ENCODE peak calls at places on chromosomes 7 and 10, in five cellular contexts. R, G, M, B and X are unnamed samples.

GRCh38 chr10:126588024-126588423 is 82.5 kb downstream of the C10orf90 start:
- DNase-seq in R (no peak), G (no peak), M (no peak), B (no peak), X (no peak)

GRCh38 chr7:80106498-80107113 is 28.0 kb upstream of the GNAI1 start:
- DNase-seq in R (no peak), G (no peak), M (no peak), B (no peak), X (no peak)

GRCh38 chr10:132064082-132064755 is 1.5 kb upstream of the JAKMIP3 start:
- DNase-seq in R (no peak), G (no peak), M (no peak), B (no peak), X (no peak)

GRCh38 chr10:76883596-76883995 is 754.0 kb downstream of the KCNMA1 start:
- DNase-seq in R (no peak), G (no peak), M (no peak), B (no peak), X (no peak)

GRCh38 chr7:44394636-44395035 is 69.2 kb upstream of the CAMK2B start:
- DNase-seq in R (no peak), G (no peak), M (no peak), B (no peak), X (no peak)

GRCh38 chr7:132577206-132578049 is 1.2 kb upstream of the PLXNA4 start:
- DNase-seq in R (no peak), G (peak; percentile 84), M (peak; percentile 50), B (peak; percentile 20), X (peak; percentile 45)

GRCh38 chr7:1057416-1058291 is 13.3 kb downstream of the GPR146 start:
- DNase-seq in R (no peak), G (no peak), M (no peak), B (no peak), X (no peak)

GRCh38 chr10:90326498-90327267 is 531.2 kb downstream of the HTR7 start:
- DNase-seq in R (no peak), G (no peak), M (no peak), B (no peak), X (no peak)

GRCh38 chr10:29546773-29547313 is 87.9 kb downstream of the SVIL start:
- DNase-seq in R (no peak), G (no peak), M (no peak), B (no peak), X (no peak)

GRCh38 chr10:78927257-78927995 is 141.3 kb upstream of the ZMIZ1 start:
- DNase-seq in R (no peak), G (no peak), M (no peak), B (no peak), X (peak; percentile 70)

GRCh38 chr10:75034714-75035258 is 76.7 kb upstream of the SAMD8 start:
- DNase-seq in R (no peak), G (no peak), M (no peak), B (no peak), X (no peak)

GRCh38 chr7:135573541-135573940 is 15.8 kb downstream of the NUP205 start:
- DNase-seq in R (no peak), G (no peak), M (no peak), B (no peak), X (no peak)

GRCh38 chr7:135578569-135578968 is 20.9 kb downstream of the NUP205 start:
- DNase-seq in R (no peak), G (no peak), M (no peak), B (no peak), X (no peak)

GRCh38 chr7:135571834-135572233 is 14.1 kb downstream of the NUP205 start:
- DNase-seq in R (no peak), G (no peak), M (no peak), B (no peak), X (no peak)

DNA sequence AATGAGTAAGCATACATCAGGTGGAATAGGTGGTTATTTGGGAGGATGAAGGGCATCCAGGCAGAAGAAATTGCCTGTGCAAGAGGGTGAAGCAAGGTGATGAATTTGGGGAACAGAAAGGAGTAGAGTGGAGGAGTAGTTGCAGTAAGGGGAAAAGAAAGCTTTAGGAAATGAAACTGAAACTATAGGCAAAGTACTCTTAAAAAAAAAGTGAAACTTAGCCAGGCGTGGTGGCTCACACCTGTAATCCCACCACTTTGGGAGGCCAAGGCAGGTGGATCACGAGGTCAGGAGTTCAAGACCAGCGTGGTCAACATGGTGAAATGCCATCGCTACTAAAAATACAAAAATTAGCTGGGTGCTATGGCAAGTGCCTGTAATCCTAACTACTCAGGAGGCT is 17.6 kb downstream of the NUP205 start:
- DNase-seq in R (no peak), G (no peak), M (no peak), B (no peak), X (no peak)
- H3K4me1 ChIP-seq in R (no peaks in the 10 kb centered on the region), G (peaks cover 4% of the 10 kb centered on the region), M (no peaks in the 10 kb centered on the region), B (no peaks in the 10 kb centered on the region), X (no peaks in the 10 kb centered on the region)

GRCh38 chr10:130618636-130619035 is 482.4 kb downstream of the GLRX3 start:
- DNase-seq in R (no peak), G (no peak), M (no peak), B (no peak), X (no peak)

GRCh38 chr10:130621231-130621775 is 485.1 kb downstream of the GLRX3 start:
- DNase-seq in R (no peak), G (no peak), M (no peak), B (no peak), X (no peak)

GRCh38 chr10:130611239-130611638 is 475.0 kb downstream of the GLRX3 start:
- DNase-seq in R (no peak), G (no peak), M (no peak), B (no peak), X (no peak)

GRCh38 chr10:130615463-130615862 is 479.3 kb downstream of the GLRX3 start:
- DNase-seq in R (no peak), G (no peak), M (no peak), B (no peak), X (no peak)
- H3K4me3 ChIP-seq in R (no peak overlapping the region), G (no peak overlapping the region), M (no peak overlapping the region), B (no peak overlapping the region), X (no peak overlapping the region)

GRCh38 chr10:103663802-103664201 is 170.3 kb downstream of the NEURL1 start:
- DNase-seq in R (no peak), G (peak; percentile 49), M (no peak), B (no peak), X (peak; percentile 63)

GRCh38 chr10:103659674-103660363 is 166.3 kb downstream of the NEURL1 start:
- DNase-seq in R (peak; percentile 56), G (peak; percentile 59), M (peak; percentile 56), B (no peak), X (peak; percentile 77)

GRCh38 chr10:103661951-103662405 is 168.5 kb downstream of the NEURL1 start:
- DNase-seq in R (no peak), G (no peak), M (no peak), B (no peak), X (no peak)

GRCh38 chr10:103660364-103661197 is 167.1 kb downstream of the NEURL1 start:
- DNase-seq in R (no peak), G (peak; percentile 39), M (peak; percentile 43), B (no peak), X (peak; percentile 26)

GRCh38 chr10:103661198-103661950 is 167.9 kb downstream of the NEURL1 start:
- DNase-seq in R (peak; percentile 72), G (peak; percentile 84), M (peak; percentile 66), B (peak; percentile 52), X (peak; percentile 83)
- H3K4me1 ChIP-seq in R (peaks cover 16% of the 10 kb centered on the region), G (peaks cover 70% of the 10 kb centered on the region), M (peaks cover 7% of the 10 kb centered on the region), B (peaks cover 53% of the 10 kb centered on the region), X (no peaks in the 10 kb centered on the region)

GRCh38 chr7:155455132-155455693 is 2.7 kb upstream of the EN2 start:
- DNase-seq in R (no peak), G (no peak), M (no peak), B (no peak), X (no peak)

GRCh38 chr7:155453296-155454182 is 4.4 kb upstream of the EN2 start:
- DNase-seq in R (no peak), G (no peak), M (no peak), B (no peak), X (no peak)

GRCh38 chr7:155455776-155456516 is 2.0 kb upstream of the EN2 start:
- DNase-seq in R (no peak), G (no peak), M (no peak), B (no peak), X (no peak)

GRCh38 chr7:155452505-155453295 is 5.2 kb upstream of the EN2 start:
- DNase-seq in R (no peak), G (no peak), M (no peak), B (no peak), X (no peak)

GRCh38 chr7:155454183-155455112 is 3.5 kb upstream of the EN2 start:
- DNase-seq in R (no peak), G (no peak), M (no peak), B (no peak), X (no peak)
- H3K4me3 ChIP-seq in R (no peak overlapping the region), G (peak overlapping the region; percentile 43), M (no peak overlapping the region), B (peak overlapping the region; percentile 34), X (no peak overlapping the region)

GRCh38 chr10:112262556-112262955 is 20.6 kb upstream of the TECTB start:
- DNase-seq in R (no peak), G (no peak), M (no peak), B (no peak), X (no peak)
- H3K4me1 ChIP-seq in R (no peaks in the 10 kb centered on the region), G (no peaks in the 10 kb centered on the region), M (no peaks in the 10 kb centered on the region), B (peaks cover 22% of the 10 kb centered on the region), X (no peaks in the 10 kb centered on the region)

GRCh38 chr7:101947899-101948298 is 130.5 kb downstream of the CUX1 start:
- DNase-seq in R (no peak), G (peak; percentile 82), M (no peak), B (no peak), X (no peak)
- H3K4me3 ChIP-seq in R (no peak overlapping the region), G (peak overlapping the region; percentile 17), M (no peak overlapping the region), B (peak overlapping the region; percentile 35), X (no peak overlapping the region)

GRCh38 chr7:131015131-131015954 is 281.3 kb upstream of the KLF14 start:
- DNase-seq in R (no peak), G (no peak), M (no peak), B (no peak), X (no peak)
- H3K4me1 ChIP-seq in R (peaks cover 71% of the 10 kb centered on the region), G (peaks cover 99% of the 10 kb centered on the region), M (peaks cover 21% of the 10 kb centered on the region), B (peaks cover 92% of the 10 kb centered on the region), X (peaks cover 15% of the 10 kb centered on the region)

DNA sequence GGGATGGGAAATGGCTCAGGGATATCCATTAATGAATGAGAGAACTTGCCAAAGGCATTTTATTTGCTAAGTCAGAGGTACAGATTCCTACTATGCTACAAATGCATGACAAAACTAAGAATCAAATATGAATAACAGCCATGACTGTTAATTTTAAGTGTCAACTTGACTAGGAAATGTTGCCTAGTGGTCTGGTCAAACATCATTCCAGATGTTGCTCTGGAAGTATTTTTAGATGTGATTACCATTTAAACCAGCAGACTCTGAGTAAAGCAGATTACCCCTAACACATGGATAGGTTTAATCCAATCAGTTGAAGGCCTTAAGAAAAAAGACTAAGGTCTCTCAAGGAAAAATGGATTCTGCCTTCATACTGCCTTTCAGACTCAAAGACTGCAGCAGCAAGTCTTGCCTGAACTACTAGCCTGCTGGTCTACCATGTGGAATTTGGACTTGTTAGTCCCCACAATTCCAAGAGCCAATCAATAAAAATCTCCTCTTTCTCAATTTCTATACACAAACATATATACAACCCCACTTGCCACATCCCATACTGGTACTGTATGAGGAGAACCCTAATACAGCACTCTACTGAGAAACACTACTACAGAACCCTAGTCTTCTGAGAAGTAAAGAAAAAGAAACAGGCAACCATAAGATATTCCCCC is 119.1 kb downstream of the NRBF2 start:
- DNase-seq in R (no peak), G (no peak), M (no peak), B (no peak), X (no peak)
- H3K4me3 ChIP-seq in R (no peak overlapping the region), G (no peak overlapping the region), M (no peak overlapping the region), B (no peak overlapping the region), X (no peak overlapping the region)